ENCODE peak calls at places on chromosomes 2 and 18, in nine cellular contexts. One of them, this sample, is unnamed.
A peak's percentile ranks its signal among the peaks of the same experiment; 100 is the strongest.

GRCh38 chr2:239166201-239166834 is 234.5 kb downstream of the HDAC4 start:
- DNase-seq in activated CD4-positive, alpha-beta T cell treated with anti-CD3 and anti-CD28 coated beads, Interleukin-2, amount 10 ng/mL, durations not matched to agents 7 days and 5 days: no peak
- DNase-seq in upper lobe of right lung: peak; percentile 32
- DNase-seq in CD8-positive, alpha-beta T cell: no peak
- DNase-seq in GM12891: no peak
- DNase-seq in astrocyte: no peak
- DNase-seq in stimulated activated CD4-positive, alpha-beta T cell treated with anti-CD3 and anti-CD28 coated beads, Interleukin-15, amount 100 ng/mL, for 24 hours: no peak
- DNase-seq in OCI-M1: no peak
- DNase-seq in HEK293T: no peak
- DNase-seq in this sample: no peak

GRCh38 chr2:149799296-149799695 is 211.7 kb upstream of the MMADHC start:
- DNase-seq in activated CD4-positive, alpha-beta T cell treated with anti-CD3 and anti-CD28 coated beads, Interleukin-2, amount 10 ng/mL, durations not matched to agents 7 days and 5 days: no peak
- DNase-seq in upper lobe of right lung: no peak
- DNase-seq in CD8-positive, alpha-beta T cell: no peak
- DNase-seq in GM12891: no peak
- DNase-seq in astrocyte: peak; percentile 13
- DNase-seq in stimulated activated CD4-positive, alpha-beta T cell treated with anti-CD3 and anti-CD28 coated beads, Interleukin-15, amount 100 ng/mL, for 24 hours: no peak
- DNase-seq in OCI-M1: peak; percentile 23
- DNase-seq in HEK293T: no peak
- DNase-seq in this sample: no peak

GRCh38 chr2:14781148-14781547 is 148.6 kb downstream of the LRATD1 start:
- DNase-seq in activated CD4-positive, alpha-beta T cell treated with anti-CD3 and anti-CD28 coated beads, Interleukin-2, amount 10 ng/mL, durations not matched to agents 7 days and 5 days: no peak
- DNase-seq in upper lobe of right lung: no peak
- DNase-seq in CD8-positive, alpha-beta T cell: no peak
- DNase-seq in GM12891: no peak
- DNase-seq in astrocyte: no peak
- DNase-seq in stimulated activated CD4-positive, alpha-beta T cell treated with anti-CD3 and anti-CD28 coated beads, Interleukin-15, amount 100 ng/mL, for 24 hours: no peak
- DNase-seq in OCI-M1: no peak
- DNase-seq in HEK293T: no peak
- DNase-seq in this sample: no peak

GRCh38 chr2:240981871-240982800 is 16.3 kb upstream of the SNED1 start:
- DNase-seq in activated CD4-positive, alpha-beta T cell treated with anti-CD3 and anti-CD28 coated beads, Interleukin-2, amount 10 ng/mL, durations not matched to agents 7 days and 5 days: no peak
- DNase-seq in upper lobe of right lung: no peak
- DNase-seq in CD8-positive, alpha-beta T cell: no peak
- DNase-seq in GM12891: no peak
- DNase-seq in astrocyte: no peak
- DNase-seq in stimulated activated CD4-positive, alpha-beta T cell treated with anti-CD3 and anti-CD28 coated beads, Interleukin-15, amount 100 ng/mL, for 24 hours: no peak
- DNase-seq in OCI-M1: no peak
- DNase-seq in HEK293T: no peak
- DNase-seq in this sample: no peak

GRCh38 chr18:44735071-44735470 is 54.4 kb downstream of the SETBP1 start:
- DNase-seq in activated CD4-positive, alpha-beta T cell treated with anti-CD3 and anti-CD28 coated beads, Interleukin-2, amount 10 ng/mL, durations not matched to agents 7 days and 5 days: no peak
- DNase-seq in upper lobe of right lung: no peak
- DNase-seq in CD8-positive, alpha-beta T cell: no peak
- DNase-seq in GM12891: no peak
- DNase-seq in astrocyte: no peak
- DNase-seq in stimulated activated CD4-positive, alpha-beta T cell treated with anti-CD3 and anti-CD28 coated beads, Interleukin-15, amount 100 ng/mL, for 24 hours: no peak
- DNase-seq in OCI-M1: peak; percentile 27
- DNase-seq in HEK293T: no peak
- DNase-seq in this sample: no peak

GRCh38 chr18:77068321-77068841 is 64.2 kb downstream of the MBP start:
- DNase-seq in activated CD4-positive, alpha-beta T cell treated with anti-CD3 and anti-CD28 coated beads, Interleukin-2, amount 10 ng/mL, durations not matched to agents 7 days and 5 days: peak; percentile 64
- DNase-seq in upper lobe of right lung: no peak
- DNase-seq in CD8-positive, alpha-beta T cell: no peak
- DNase-seq in GM12891: no peak
- DNase-seq in astrocyte: peak; percentile 66
- DNase-seq in stimulated activated CD4-positive, alpha-beta T cell treated with anti-CD3 and anti-CD28 coated beads, Interleukin-15, amount 100 ng/mL, for 24 hours: peak; percentile 32
- DNase-seq in OCI-M1: no peak
- DNase-seq in HEK293T: no peak
- DNase-seq in this sample: no peak

GRCh38 chr18:13605901-13606300 is 120.5 kb downstream of the FAM210A start:
- DNase-seq in activated CD4-positive, alpha-beta T cell treated with anti-CD3 and anti-CD28 coated beads, Interleukin-2, amount 10 ng/mL, durations not matched to agents 7 days and 5 days: peak; percentile 4
- DNase-seq in upper lobe of right lung: no peak
- DNase-seq in CD8-positive, alpha-beta T cell: no peak
- DNase-seq in GM12891: no peak
- DNase-seq in astrocyte: no peak
- DNase-seq in stimulated activated CD4-positive, alpha-beta T cell treated with anti-CD3 and anti-CD28 coated beads, Interleukin-15, amount 100 ng/mL, for 24 hours: no peak
- DNase-seq in OCI-M1: no peak
- DNase-seq in HEK293T: no peak
- DNase-seq in this sample: no peak

GRCh38 chr2:98463988-98464771 is 19.5 kb downstream of the INPP4A start:
- DNase-seq in activated CD4-positive, alpha-beta T cell treated with anti-CD3 and anti-CD28 coated beads, Interleukin-2, amount 10 ng/mL, durations not matched to agents 7 days and 5 days: peak; percentile 72
- DNase-seq in upper lobe of right lung: no peak
- DNase-seq in CD8-positive, alpha-beta T cell: no peak
- DNase-seq in GM12891: no peak
- DNase-seq in astrocyte: no peak
- DNase-seq in stimulated activated CD4-positive, alpha-beta T cell treated with anti-CD3 and anti-CD28 coated beads, Interleukin-15, amount 100 ng/mL, for 24 hours: no peak
- DNase-seq in OCI-M1: peak; percentile 87
- DNase-seq in HEK293T: no peak
- DNase-seq in this sample: no peak

GRCh38 chr2:84711651-84712050 is 169.2 kb downstream of the TRABD2A start:
- DNase-seq in activated CD4-positive, alpha-beta T cell treated with anti-CD3 and anti-CD28 coated beads, Interleukin-2, amount 10 ng/mL, durations not matched to agents 7 days and 5 days: no peak
- DNase-seq in upper lobe of right lung: no peak
- DNase-seq in CD8-positive, alpha-beta T cell: no peak
- DNase-seq in GM12891: no peak
- DNase-seq in astrocyte: no peak
- DNase-seq in stimulated activated CD4-positive, alpha-beta T cell treated with anti-CD3 and anti-CD28 coated beads, Interleukin-15, amount 100 ng/mL, for 24 hours: no peak
- DNase-seq in OCI-M1: no peak
- DNase-seq in HEK293T: no peak
- DNase-seq in this sample: no peak

This sample was measured in GOT3.